ENCODE peak calls at places on chromosomes 7 and 10, in nine cellular contexts. I is AG04450; M is SJSA1; X is K562; B is CD8-positive, alpha-beta memory T cell; O is OCI-LY7; Z is epithelial cell of esophagus; T is BJ; W is HepG2. C is an unnamed sample.

GRCh38 chr7:135441791-135442190 is 68.1 kb downstream of the CNOT4 start:
- DNase-seq in I (peak; percentile 8), M (no peak), X (peak; percentile 28), B (no peak), O (no peak), Z (peak; percentile 62), T (no peak), W (no peak), C (peak; percentile 10)

GRCh38 chr10:126375926-126376554 is 12.2 kb downstream of the ADAM12 start:
- DNase-seq in I (no peak), M (no peak), X (no peak), B (no peak), O (no peak), Z (peak; percentile 54), T (no peak), W (no peak), C (no peak)

GRCh38 chr10:86813101-86813500 is 56.7 kb downstream of the BMPR1A start:
- DNase-seq in I (no peak), M (no peak), X (no peak), B (no peak), O (no peak), Z (no peak), T (no peak), W (no peak), C (no peak)

GRCh38 chr7:126696236-126696635 is 556.5 kb downstream of the GRM8 start:
- DNase-seq in I (no peak), M (no peak), X (no peak), B (no peak), O (no peak), Z (no peak), T (no peak), W (no peak), C (no peak)

GRCh38 chr10:85124592-85124991 is 796.2 kb downstream of the CCSER2 start:
- DNase-seq in I (no peak), M (no peak), X (no peak), B (no peak), O (no peak), Z (peak; percentile 14), T (no peak), W (no peak), C (no peak)

GRCh38 chr7:102942883-102943261 is 30.1 kb downstream of the LRRC17 start:
- DNase-seq in I (no peak), M (no peak), X (no peak), B (no peak), O (no peak), Z (no peak), T (no peak), W (no peak), C (no peak)

GRCh38 chr10:90148121-90148855 is 446.9 kb downstream of the KIF20B start:
- DNase-seq in I (no peak), M (peak; percentile 11), X (no peak), B (no peak), O (peak; percentile 5), Z (peak; percentile 59), T (no peak), W (peak; percentile 3), C (no peak)

GRCh38 chr7:30681262-30682130 is 760 bp downstream of the CRHR2 start:
- DNase-seq in I (no peak), M (no peak), X (no peak), B (no peak), O (no peak), Z (no peak), T (no peak), W (no peak), C (no peak)

GRCh38 chr10:51950996-51951392 is 251.6 kb upstream of the CSTF2T start:
- DNase-seq in I (no peak), M (no peak), X (no peak), B (no peak), O (no peak), Z (no peak), T (no peak), W (no peak), C (no peak)

GRCh38 chr10:27699778-27700177 is 45.8 kb downstream of the MKX start:
- DNase-seq in I (peak; percentile 15), M (no peak), X (no peak), B (no peak), O (no peak), Z (no peak), T (no peak), W (no peak), C (no peak)

GRCh38 chr7:106260136-106260561 is 24.6 kb downstream of the NAMPT start:
- DNase-seq in I (no peak), M (no peak), X (no peak), B (no peak), O (no peak), Z (no peak), T (no peak), W (no peak), C (no peak)

DNA sequence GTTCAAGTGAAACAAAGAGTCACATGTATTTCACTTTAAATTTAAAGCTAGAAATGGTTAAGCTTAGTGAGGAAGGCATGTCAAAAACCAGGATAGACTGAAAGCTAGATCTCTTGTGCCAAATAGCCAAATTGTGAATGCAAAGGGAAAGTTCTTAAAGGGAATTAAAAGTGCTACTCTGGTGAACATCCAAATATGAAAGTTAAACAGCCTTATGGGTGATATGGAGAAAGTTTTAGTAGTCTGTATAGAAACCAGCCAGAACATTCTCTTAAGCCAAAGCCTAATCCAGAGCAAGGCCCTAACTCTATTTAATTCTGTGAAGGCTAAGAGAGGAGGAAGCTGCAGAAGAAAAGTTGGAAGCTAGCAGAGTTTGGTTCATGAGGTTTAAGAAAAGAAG is 47.1 kb downstream of the MXI1 start:
- DNase-seq in I (no peak), M (no peak), X (no peak), B (no peak), O (no peak), Z (no peak), T (no peak), W (no peak), C (no peak)
- H3K4me3 ChIP-seq in I (no peak overlapping the region), M (no peak overlapping the region), X (no peak overlapping the region), B (no peak overlapping the region), O (no peak overlapping the region), Z (no peak overlapping the region), T (no peak overlapping the region), W (no peak overlapping the region), C (no peak overlapping the region)

DNA sequence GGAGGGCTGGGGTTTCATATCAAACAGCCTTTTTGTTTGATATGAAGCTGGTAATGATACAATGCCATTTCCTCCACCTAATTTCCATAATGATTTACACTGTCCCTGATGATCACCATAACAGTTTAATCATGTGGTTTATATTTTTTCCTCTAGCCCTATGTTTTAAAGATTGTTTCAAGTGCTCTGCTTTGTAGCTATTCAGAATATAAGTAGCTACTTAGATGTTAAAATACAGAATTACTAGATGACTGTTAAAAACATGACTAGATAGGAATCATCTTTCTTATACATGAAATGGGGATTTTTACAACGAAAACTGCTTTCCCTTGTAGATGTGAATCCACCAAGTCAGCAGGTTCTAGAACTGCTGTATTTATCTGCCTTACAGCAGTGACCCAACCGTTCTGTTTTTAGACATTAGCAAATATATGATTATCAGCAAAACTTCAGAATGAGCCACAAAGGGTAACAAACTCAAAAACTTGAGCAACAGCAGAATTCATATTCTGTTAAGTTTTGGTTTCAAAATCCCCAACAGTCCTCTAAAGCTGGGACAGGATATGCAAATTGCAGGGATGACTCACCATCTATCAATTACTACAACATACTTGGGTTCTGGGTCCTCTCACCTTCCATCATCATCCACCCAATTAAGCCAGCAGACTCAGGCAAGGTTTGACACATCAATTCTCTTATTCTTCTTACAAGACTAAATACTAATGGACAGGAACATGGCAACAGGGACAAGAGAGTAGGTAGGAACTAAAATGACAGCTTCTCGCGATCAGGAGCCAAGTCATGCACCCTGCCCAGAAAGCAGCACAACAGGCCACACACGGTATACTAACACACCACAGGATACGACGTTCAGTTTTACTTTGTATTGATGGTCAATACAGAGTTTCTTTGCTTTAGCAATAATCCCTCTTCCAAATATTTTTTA is 83.9 kb downstream of the PIP4K2A start:
- DNase-seq in I (no peak), M (no peak), X (peak; percentile 77), B (peak; percentile 36), O (peak; percentile 41), Z (peak; percentile 52), T (no peak), W (no peak), C (no peak)
- H3K4me3 ChIP-seq in I (no peak overlapping the region), M (no peak overlapping the region), X (peak overlapping the region; percentile 3), B (peak overlapping the region; percentile 19), O (peak overlapping the region; percentile 45), Z (no peak overlapping the region), T (no peak overlapping the region), W (no peak overlapping the region), C (no peak overlapping the region)

GRCh38 chr7:130433336-130433735 is 7.5 kb downstream of the CEP41 start:
- DNase-seq in I (no peak), M (no peak), X (no peak), B (no peak), O (no peak), Z (no peak), T (no peak), W (no peak), C (no peak)

GRCh38 chr7:130429019-130429418 is 11.8 kb downstream of the CEP41 start:
- DNase-seq in I (no peak), M (no peak), X (no peak), B (no peak), O (no peak), Z (no peak), T (no peak), W (no peak), C (no peak)

GRCh38 chr7:130435455-130435854 is 5.4 kb downstream of the CEP41 start:
- DNase-seq in I (no peak), M (no peak), X (no peak), B (no peak), O (no peak), Z (no peak), T (no peak), W (no peak), C (no peak)

GRCh38 chr7:130432886-130433285 is 7.9 kb downstream of the CEP41 start:
- DNase-seq in I (no peak), M (no peak), X (no peak), B (no peak), O (no peak), Z (peak; percentile 51), T (no peak), W (no peak), C (peak; percentile 21)

GRCh38 chr7:130430841-130431713 is 9.7 kb downstream of the CEP41 start:
- DNase-seq in I (peak; percentile 68), M (peak; percentile 25), X (no peak), B (no peak), O (no peak), Z (peak; percentile 22), T (peak; percentile 76), W (no peak), C (peak; percentile 99)
- H3K4me3 ChIP-seq in I (peak overlapping the region; percentile 41), M (no peak overlapping the region), X (no peak overlapping the region), B (no peak overlapping the region), O (no peak overlapping the region), Z (no peak overlapping the region), T (peak overlapping the region; percentile 14), W (no peak overlapping the region), C (peak overlapping the region; percentile 27)

DNA sequence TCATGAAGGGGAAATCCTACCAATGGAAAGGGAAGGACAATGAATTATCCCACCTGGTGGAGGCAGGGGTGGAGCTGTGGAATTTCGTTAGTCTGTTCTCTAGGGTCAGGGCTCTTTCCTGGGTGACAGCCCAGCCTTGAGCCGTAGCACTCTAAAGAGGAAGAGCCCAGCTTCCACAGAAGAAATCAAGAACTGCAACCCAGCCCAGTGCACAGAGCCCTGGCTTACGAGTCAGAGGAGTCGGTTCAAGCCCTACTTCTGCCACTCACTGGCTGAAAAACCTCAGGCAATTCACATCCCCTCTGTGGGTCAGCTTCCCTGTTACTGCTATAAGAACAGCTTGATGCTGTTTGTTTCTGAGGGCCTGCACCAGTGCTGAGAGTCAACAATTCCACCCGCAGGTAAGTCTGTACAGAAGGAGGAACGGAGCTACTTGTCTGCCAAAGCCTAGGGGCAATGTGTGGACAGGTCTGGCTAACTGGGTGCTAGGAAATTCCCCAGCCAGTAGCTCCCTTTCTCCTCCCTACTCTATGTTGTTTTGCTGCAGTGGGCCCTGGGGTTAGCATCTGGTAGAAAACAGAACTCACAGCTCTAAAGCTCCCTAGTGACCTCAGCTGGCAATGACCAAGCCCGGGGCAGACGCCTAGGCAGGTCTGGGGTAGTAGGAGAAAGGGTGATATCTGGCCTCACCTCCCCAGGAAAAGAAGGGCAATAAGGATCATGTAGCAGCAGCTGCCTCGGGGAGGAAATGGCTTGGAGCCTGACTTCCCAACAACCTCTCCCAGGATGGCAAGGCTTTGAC is 3.3 kb downstream of the AVPI1 start:
- DNase-seq in I (no peak), M (no peak), X (peak; percentile 29), B (no peak), O (peak; percentile 14), Z (peak; percentile 61), T (no peak), W (no peak), C (no peak)
- H3K4me3 ChIP-seq in I (peak overlapping the region; percentile 71), M (no peak overlapping the region), X (no peak overlapping the region), B (no peak overlapping the region), O (no peak overlapping the region), Z (peak overlapping the region; percentile 99), T (peak overlapping the region; percentile 21), W (peak overlapping the region; percentile 97), C (no peak overlapping the region)